ENCODE peak calls at places on chromosomes 5 and 9, in nine cellular contexts. O is GM10248, C is IMR-90, Z is GM13977, X is left ventricle myocardium inferior, L is neural progenitor cell, S is HFFc6, U is lower lobe of right lung, G is RWPE1. K is an unnamed sample.

GRCh38 chr9:22053178-22053577 is 44.1 kb upstream of the CDKN2B start:
- DNase-seq in L (no peak), Z (no peak), O (no peak), S (no peak), U (no peak), G (no peak), X (no peak), C (peak), K (no peak)

GRCh38 chr5:71996789-71997188 is 110.5 kb upstream of the MAP1B start:
- DNase-seq in X (no peak), U (no peak), O (no peak), G (no peak), Z (no peak), L (no peak), S (no peak), C (no peak), K (no peak)

GRCh38 chr5:93246093-93246855 is 334.7 kb downstream of the NR2F1-AS1 start:
- DNase-seq in G (no peak), Z (no peak), L (peak), S (no peak), C (peak), U (no peak), X (no peak), O (no peak), K (no peak)

GRCh38 chr5:77981820-77982219 is 205.7 kb upstream of the TBCA start:
- DNase-seq in U (no peak), G (no peak), S (no peak), Z (no peak), X (no peak), O (no peak), L (no peak), C (no peak), K (no peak)

GRCh38 chr5:80408475-80408875 is 611 bp downstream of the ZFYVE16 start:
- DNase-seq in S (peak), L (no peak), O (peak), Z (peak), X (peak), U (peak), G (peak), C (peak), K (no peak)

GRCh38 chr9:108162664-108163063 is 673.1 kb upstream of the KLF4 start:
- DNase-seq in O (no peak), S (no peak), X (no peak), U (no peak), Z (no peak), L (no peak), G (no peak), C (peak), K (no peak)

GRCh38 chr5:14587143-14587542 is 5.6 kb downstream of the OTULINL start:
- DNase-seq in O (no peak), X (peak), G (no peak), U (peak), Z (no peak), C (no peak), L (no peak), S (no peak), K (no peak)

GRCh38 chr5:34842554-34842953 is 3.6 kb downstream of the TTC23L start:
- DNase-seq in L (no peak), O (no peak), C (no peak), S (no peak), X (no peak), Z (no peak), U (no peak), G (no peak), K (no peak)

GRCh38 chr5:73626814-73627313 is 868 bp downstream of the ARHGEF28 start:
- DNase-seq in U (no peak), Z (no peak), O (no peak), X (no peak), L (no peak), G (no peak), C (no peak), S (no peak), K (no peak)

GRCh38 chr5:6396836-6397535 is 18.6 kb upstream of the MED10 start:
- DNase-seq in Z (no peak), G (no peak), S (no peak), C (no peak), U (no peak), X (no peak), O (no peak), L (no peak), K (no peak)

GRCh38 chr9:125374443-125375309 is 113.0 kb downstream of the GAPVD1 start:
- DNase-seq in C (peak), U (peak), S (peak), G (peak), L (peak), Z (peak), X (peak), O (peak), K (peak)

GRCh38 chr5:156589859-156590216 is 260.3 kb upstream of the PPP1R2B start:
- DNase-seq in S (no peak), X (no peak), Z (no peak), G (no peak), O (no peak), U (no peak), L (no peak), C (no peak), K (no peak)

GRCh38 chr5:134647750-134648424 is 698 bp upstream of the SEC24A start:
- DNase-seq in Z (peak), G (peak), S (peak), X (no peak), L (no peak), C (peak), U (no peak), O (peak), K (peak)

GRCh38 chr5:138967806-138968448 is 92.8 kb upstream of the LRRTM2 start:
- DNase-seq in L (no peak), O (no peak), G (no peak), Z (no peak), X (no peak), C (peak), U (peak), S (no peak), K (no peak)

GRCh38 chr5:14136228-14136627 is 6.9 kb upstream of the TRIO start:
- DNase-seq in C (no peak), S (peak), U (no peak), Z (no peak), X (no peak), G (no peak), L (no peak), O (no peak), K (no peak)

GRCh38 chr5:102865510-102866314 is 110.6 kb downstream of the PAM start:
- DNase-seq in Z (peak), G (peak), S (peak), L (peak), X (peak), U (peak), O (peak), C (peak), K (peak)

GRCh38 chr9:306907-307306 is 92.2 kb downstream of the DOCK8 start:
- DNase-seq in L (peak), O (peak), Z (no peak), G (no peak), C (no peak), U (no peak), S (no peak), X (no peak), K (peak)

GRCh38 chr5:140041492-140042421 is 1.3 kb downstream of the NRG2 start:
- DNase-seq in C (peak), O (peak), G (peak), Z (peak), U (peak), L (peak), X (peak), S (peak), K (peak)

GRCh38 chr5:135578685-135579341 is at the start of gene CXCL14:
- DNase-seq in Z (no peak), L (peak), S (peak), O (no peak), X (no peak), C (peak), U (peak), G (peak), K (no peak)

GRCh38 chr5:179343902-179344300 is 1.4 kb downstream of the ADAMTS2 start:
- DNase-seq in Z (no peak), U (no peak), S (peak), C (peak), L (peak), O (no peak), X (no peak), G (no peak), K (no peak)

GRCh38 chr5:78597858-78598415 is 50.6 kb downstream of the LHFPL2 start:
- DNase-seq in L (no peak), X (no peak), O (no peak), C (peak), U (no peak), Z (no peak), S (peak), G (peak), K (no peak)

GRCh38 chr9:96173640-96174039 is 128.3 kb downstream of the HSD17B3 start:
- DNase-seq in Z (no peak), C (no peak), L (no peak), G (no peak), X (no peak), S (no peak), O (no peak), U (no peak), K (no peak)

GRCh38 chr9:3804148-3804547 is 278.3 kb upstream of the RFX3 start:
- DNase-seq in C (peak), L (no peak), X (no peak), S (no peak), G (no peak), U (no peak), Z (no peak), O (no peak), K (no peak)

GRCh38 chr9:90830977-90831376 is 29.4 kb downstream of the SYK start:
- DNase-seq in U (no peak), S (no peak), X (no peak), L (no peak), G (no peak), Z (no peak), C (no peak), O (no peak), K (no peak)

GRCh38 chr5:84088996-84089395 is 295.7 kb downstream of the EDIL3 start:
- DNase-seq in O (no peak), Z (no peak), U (no peak), L (peak), S (no peak), C (peak), X (no peak), G (no peak), K (peak)

GRCh38 chr9:116320180-116320799 is 166.7 kb downstream of the PAPPA start:
- DNase-seq in Z (no peak), O (no peak), C (no peak), L (no peak), S (no peak), U (no peak), G (no peak), X (peak), K (no peak)

DNA sequence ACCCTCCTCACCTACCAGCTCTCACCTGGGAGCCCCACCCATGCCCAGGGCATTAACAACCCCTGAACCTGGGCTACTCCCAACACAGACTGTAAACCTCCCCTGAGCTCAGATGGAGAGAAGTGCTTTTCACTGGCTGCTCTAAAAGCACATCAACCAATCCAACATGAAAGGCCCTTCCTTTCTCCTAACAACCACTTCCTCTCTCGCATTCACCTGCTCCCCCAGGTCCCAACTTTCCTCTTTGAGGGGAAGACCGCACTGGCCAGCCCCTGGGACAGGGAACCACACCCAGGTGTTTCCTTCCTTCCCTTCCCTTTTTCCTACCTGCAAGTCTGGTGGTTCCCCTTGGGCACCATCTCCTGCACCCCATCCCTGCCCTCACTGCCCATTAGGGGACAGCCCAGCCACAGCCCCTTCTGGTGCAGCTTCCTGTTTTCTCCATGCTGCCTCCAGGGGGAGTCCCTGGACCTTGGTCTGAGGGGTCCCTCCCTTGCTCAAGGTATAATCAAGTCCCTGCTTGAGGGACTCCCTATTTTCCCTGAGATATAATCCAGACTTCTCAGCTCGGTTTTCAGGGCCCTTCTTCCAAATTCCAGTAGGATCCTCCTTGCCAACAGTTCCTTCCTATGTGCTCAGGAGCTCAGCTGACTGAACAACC is 30.5 kb upstream of the DAB2IP start:
- DNase-seq in S (no peak), Z (peak), L (peak), U (no peak), O (peak), G (peak), C (no peak), X (no peak), K (peak)
- TF ChIP-seq CTCF in S (peak), Z (peak), L (peak), U (peak), O (peak), G (no peak), C (peak), X (peak), K (peak)

DNA sequence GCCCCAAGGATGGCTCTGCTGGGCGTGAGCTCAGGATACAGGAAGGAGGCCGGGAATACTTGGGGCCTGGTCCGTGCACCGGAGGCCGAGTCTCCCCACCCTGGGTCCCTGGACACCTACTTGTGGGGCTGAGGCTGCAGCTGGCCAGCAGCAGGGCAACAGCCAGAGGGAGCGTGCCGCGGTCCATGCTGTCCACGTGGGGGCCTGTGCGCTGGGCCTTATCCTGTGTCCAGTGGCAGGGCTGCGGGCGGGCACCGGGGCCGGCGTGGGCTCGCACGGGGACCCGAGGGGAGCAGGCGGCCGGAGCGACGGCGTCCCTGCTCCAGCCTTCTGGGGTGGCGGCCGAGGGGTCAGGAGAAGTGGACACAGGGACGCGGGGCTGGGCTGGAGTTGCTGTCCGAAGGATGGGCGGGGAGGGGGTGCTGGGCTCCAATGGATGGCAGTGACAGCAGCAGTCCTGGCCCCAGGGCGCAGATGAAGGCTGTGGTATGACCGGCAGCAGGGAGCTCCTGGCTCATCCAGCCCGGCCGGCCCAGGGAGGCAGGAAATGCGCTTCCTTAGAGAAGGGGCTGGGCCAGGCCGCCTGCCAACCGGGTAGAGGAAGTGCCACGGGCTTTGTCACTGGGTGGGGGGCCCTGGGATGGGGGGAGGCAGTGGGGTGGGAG is at the start of gene ENG:
- DNase-seq in L (no peak), O (no peak), G (peak), S (peak), U (peak), C (peak), Z (no peak), X (peak), K (no peak)
- TF ChIP-seq CTCF in L (no peak), O (peak), G (no peak), S (peak), U (peak), C (peak), Z (no peak), X (peak), K (no peak)

GRCh38 chr5:122844136-122844915 is 1.1 kb upstream of the SNX24 start:
- DNase-seq in L (peak), Z (peak), G (peak), O (peak), S (no peak), U (no peak), X (no peak), C (no peak), K (peak)

GRCh38 chr5:122845253-122846050 is at the start of gene SNX24:
- DNase-seq in L (peak), X (peak), Z (peak), O (peak), G (peak), U (peak), C (peak), S (peak), K (peak)

GRCh38 chr5:122844916-122845252 is 529 bp upstream of the SNX24 start:
- DNase-seq in L (no peak), X (no peak), S (no peak), G (no peak), C (peak), U (no peak), Z (peak), O (peak), K (peak)

GRCh38 chr5:122847687-122848081 is 2.3 kb downstream of the SNX24 start:
- DNase-seq in X (no peak), U (no peak), O (no peak), Z (no peak), C (no peak), S (no peak), L (no peak), G (no peak), K (no peak)

DNA sequence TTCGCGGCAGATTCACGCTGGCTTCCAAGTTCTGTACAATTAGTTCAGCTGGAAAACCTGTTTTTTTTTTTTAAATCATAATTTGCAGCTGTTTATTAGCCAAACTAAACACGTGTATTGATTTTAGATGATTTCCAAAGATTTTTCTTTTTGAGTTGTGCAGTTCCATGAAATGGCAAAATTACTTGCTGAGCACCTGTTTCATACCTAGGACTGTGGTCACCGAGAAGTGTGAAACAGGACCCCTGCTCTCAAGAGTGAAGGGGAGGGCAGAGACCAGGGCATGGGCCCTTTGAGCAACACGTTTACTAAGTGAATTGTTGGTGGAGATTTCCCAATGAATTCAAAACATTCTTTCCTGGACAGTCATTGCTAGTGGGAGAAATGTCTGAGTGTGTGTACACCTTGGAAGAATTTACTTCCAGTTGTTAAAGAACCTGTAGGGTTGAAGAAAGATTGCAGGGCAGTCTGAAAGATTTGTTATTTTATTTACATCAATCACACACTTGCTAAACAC is 696 bp downstream of the SNX24 start:
- DNase-seq in L (peak), S (peak), O (no peak), X (no peak), G (peak), Z (peak), U (no peak), C (peak), K (peak)
- TF ChIP-seq CTCF in L (no peak), S (no peak), O (no peak), X (no peak), G (no peak), Z (no peak), U (no peak), C (no peak), K (no peak)

DNA sequence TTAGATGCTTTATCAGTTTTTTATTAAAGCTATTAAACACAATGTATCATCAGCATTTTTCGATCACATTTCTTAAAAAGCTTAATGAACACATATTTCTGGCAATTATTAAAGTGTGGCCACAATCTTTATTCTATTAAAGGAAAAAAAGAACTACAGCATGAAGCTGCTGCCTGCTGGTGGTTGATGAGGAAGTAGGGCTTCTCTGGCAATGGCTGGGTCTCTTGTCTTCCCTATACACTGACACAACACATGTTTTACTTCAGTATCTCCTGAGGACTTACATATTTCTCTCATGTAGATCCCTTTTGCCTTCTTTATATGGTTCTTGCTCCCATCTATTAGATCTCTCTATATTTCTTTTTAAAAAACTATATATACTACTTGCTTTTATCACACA is 590.7 kb downstream of the RAB3C start:
- DNase-seq in S (no peak), U (no peak), Z (no peak), G (no peak), O (no peak), C (peak), X (no peak), L (no peak), K (no peak)
- TF ChIP-seq CTCF in S (no peak), U (no peak), Z (no peak), G (no peak), O (no peak), C (peak), X (no peak), L (no peak), K (no peak)

DNA sequence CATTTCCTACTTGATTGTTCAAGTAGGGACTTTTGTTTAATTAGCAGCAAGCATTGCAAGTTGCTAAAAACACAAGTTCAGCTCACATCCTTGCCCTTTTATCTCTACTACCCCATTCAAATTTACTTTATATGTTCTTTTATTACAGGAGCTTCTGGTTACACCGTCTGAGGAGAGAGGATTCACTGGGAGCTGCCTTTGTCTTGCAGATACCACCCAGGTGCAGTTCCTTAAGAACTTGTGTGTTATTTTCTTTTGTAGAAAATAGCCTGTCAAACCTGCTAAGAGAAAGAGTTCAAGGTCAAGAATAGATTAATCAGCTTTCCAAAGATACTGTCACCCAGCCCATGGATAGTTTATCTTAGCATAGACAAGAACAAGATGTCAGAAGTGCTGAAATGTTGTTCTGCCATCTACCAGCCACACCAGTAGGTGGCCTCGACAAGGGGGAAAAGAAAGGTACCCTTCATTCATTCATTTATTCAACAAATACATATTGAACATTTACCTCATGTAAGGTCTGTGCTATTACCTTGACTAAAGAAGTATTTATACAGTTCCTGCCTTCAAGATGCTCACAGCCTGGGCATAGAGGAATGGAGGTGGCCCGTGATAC is 750.3 kb downstream of the MAT2B start:
- DNase-seq in L (no peak), S (no peak), Z (no peak), U (no peak), O (no peak), G (no peak), X (no peak), C (no peak), K (no peak)
- TF ChIP-seq CTCF in L (peak), S (no peak), Z (no peak), U (no peak), O (no peak), G (no peak), X (no peak), C (no peak), K (no peak)

GRCh38 chr9:87812375-87813118 is 70.1 kb upstream of the SPATA31E1 start:
- DNase-seq in C (peak), U (no peak), X (no peak), L (peak), G (peak), S (peak), O (peak), Z (no peak), K (peak)
- TF ChIP-seq CTCF in C (peak), U (peak), X (peak), L (peak), G (peak), S (peak), O (peak), Z (peak), K (peak)

DNA sequence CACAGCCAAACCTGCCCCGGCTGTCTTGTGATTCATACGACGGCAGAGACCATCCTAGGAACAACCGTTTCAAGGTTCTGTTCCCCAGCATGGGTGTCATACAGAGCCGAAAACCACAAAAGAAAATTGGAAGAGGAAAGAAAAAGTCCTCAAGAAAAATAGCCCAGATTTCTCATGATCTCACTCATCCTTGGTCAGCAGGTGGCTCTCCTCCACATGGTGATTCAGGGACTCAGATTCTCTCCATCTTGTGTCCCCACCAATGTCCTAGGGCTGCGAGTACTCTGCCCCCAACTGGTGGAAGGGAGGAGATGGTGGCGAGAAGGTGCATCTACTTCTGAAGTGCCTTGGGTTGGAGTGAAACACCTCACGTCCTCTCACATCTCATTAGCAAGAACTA is 25.6 kb downstream of the PDZD2 start:
- DNase-seq in C (peak), S (peak), Z (peak), L (peak), G (no peak), U (no peak), X (no peak), O (peak), K (no peak)
- TF ChIP-seq CTCF in C (no peak), S (peak), Z (peak), L (peak), G (no peak), U (no peak), X (no peak), O (no peak), K (peak)

K was measured in GM20000.